ENCODE peak calls at places on chromosomes 2 and 18, in five cellular contexts. P is tibial artery, O is WERI-Rb-1, T is upper lobe of left lung, Y is kidney. B is an unnamed sample.

GRCh38 chr2:55877101-55877500 is 46.5 kb downstream of the EFEMP1 start:
- DNase-seq in P (no peak), O (no peak), Y (no peak), T (no peak), B (peak)

GRCh38 chr2:231017250-231017636 is 20.1 kb upstream of the C2orf72 start:
- DNase-seq in P (no peak), Y (no peak), T (no peak), O (no peak), B (no peak)

GRCh38 chr2:231339318-231339717 is 56.2 kb upstream of the B3GNT7 start:
- DNase-seq in T (no peak), Y (no peak), P (no peak), O (no peak), B (no peak)

GRCh38 chr2:182826051-182826450 is 40.4 kb downstream of the FRZB start:
- DNase-seq in P (no peak), O (no peak), T (no peak), Y (no peak), B (no peak)

GRCh38 chr2:44804406-44805235 is 136.9 kb upstream of the SIX3 start:
- DNase-seq in O (no peak), Y (no peak), P (no peak), T (no peak), B (no peak)

GRCh38 chr2:236168110-236169067 is at the start of gene GBX2:
- DNase-seq in T (peak), P (no peak), Y (no peak), O (peak), B (peak)

GRCh38 chr2:65554765-65555561 is 122.6 kb upstream of the SPRED2 start:
- DNase-seq in Y (no peak), O (no peak), P (peak), T (no peak), B (no peak)

GRCh38 chr2:217330647-217331046 is 470.8 kb upstream of the TNP1 start:
- DNase-seq in P (no peak), Y (no peak), T (no peak), O (no peak), B (no peak)

GRCh38 chr18:63016270-63016669 is 300.9 kb downstream of the PHLPP1 start:
- DNase-seq in O (peak), Y (no peak), T (no peak), P (no peak), B (peak)

GRCh38 chr18:457120-457519 is 43.4 kb downstream of the COLEC12 start:
- DNase-seq in T (no peak), O (peak), P (peak), Y (no peak), B (peak)

GRCh38 chr2:171018522-171018921 is 89.5 kb downstream of the GORASP2 start:
- DNase-seq in O (no peak), P (no peak), Y (no peak), T (no peak), B (no peak)

GRCh38 chr18:34990571-34990970 is 50.6 kb upstream of the MAPRE2 start:
- DNase-seq in T (no peak), P (peak), Y (no peak), O (no peak), B (peak)

GRCh38 chr2:44844651-44845270 is 96.7 kb upstream of the SIX3 start:
- DNase-seq in O (no peak), Y (no peak), T (no peak), P (no peak), B (no peak)

GRCh38 chr18:23069481-23069880 is 65.8 kb upstream of the CABLES1 start:
- DNase-seq in P (no peak), Y (no peak), O (no peak), T (no peak), B (no peak)

GRCh38 chr18:52499646-52500045 is 159.6 kb downstream of the DCC start:
- DNase-seq in P (no peak), O (peak), T (no peak), Y (no peak), B (no peak)

GRCh38 chr2:103435010-103435409 is 673.2 kb downstream of the TMEM182 start:
- DNase-seq in T (no peak), P (no peak), Y (no peak), O (no peak), B (no peak)

GRCh38 chr2:8412586-8412985 is 269.3 kb upstream of the ID2 start:
- DNase-seq in P (peak), Y (no peak), T (no peak), O (no peak), B (no peak)

GRCh38 chr2:209614630-209615369 is 156.8 kb upstream of the UNC80 start:
- DNase-seq in O (peak), T (no peak), Y (no peak), P (no peak), B (peak)

GRCh38 chr2:154338359-154338967 is 360.0 kb upstream of the KCNJ3 start:
- DNase-seq in O (no peak), P (no peak), T (no peak), Y (no peak), B (no peak)

GRCh38 chr2:85886141-85886540 is 2.6 kb downstream of the ST3GAL5 start:
- DNase-seq in O (no peak), P (no peak), T (no peak), Y (peak), B (no peak)

GRCh38 chr2:36912692-36913091 is 53.6 kb downstream of the STRN start:
- DNase-seq in Y (no peak), T (no peak), O (no peak), P (no peak), B (no peak)

GRCh38 chr18:47530695-47531094 is 279.2 kb upstream of the SKOR2 start:
- DNase-seq in O (no peak), Y (no peak), T (no peak), P (no peak), B (no peak)

GRCh38 chr18:55343396-55344073 is 244.5 kb downstream of the TCF4 start:
- DNase-seq in P (no peak), Y (no peak), O (no peak), T (no peak), B (peak)

GRCh38 chr2:48070415-48070814 is 164.1 kb upstream of the FBXO11 start:
- DNase-seq in P (no peak), O (peak), Y (no peak), T (no peak), B (peak)

GRCh38 chr2:96526101-96526591 is 10.4 kb upstream of the ARID5A start:
- DNase-seq in P (no peak), T (no peak), O (no peak), Y (no peak), B (no peak)

GRCh38 chr2:28997847-28998735 is 17.0 kb downstream of the TOGARAM2 start:
- DNase-seq in T (peak), Y (no peak), P (no peak), O (no peak), B (no peak)

GRCh38 chr2:217616936-217617335 is 385.9 kb downstream of the TNS1 start:
- DNase-seq in T (no peak), P (no peak), O (no peak), Y (no peak), B (peak)

GRCh38 chr2:182754231-182754630 is 38.2 kb downstream of the DNAJC10 start:
- DNase-seq in Y (no peak), O (no peak), P (no peak), T (no peak), B (no peak)

GRCh38 chr18:78603584-78603983 is 376.0 kb upstream of the SALL3 start:
- DNase-seq in P (no peak), Y (no peak), T (no peak), O (peak), B (no peak)

GRCh38 chr2:119694994-119695521 is 16.1 kb downstream of the TMEM177 start:
- DNase-seq in Y (no peak), T (no peak), P (no peak), O (no peak), B (peak)

GRCh38 chr2:226330206-226330605 is 469.4 kb downstream of the IRS1 start:
- DNase-seq in T (no peak), Y (no peak), O (no peak), P (no peak), B (no peak)

GRCh38 chr2:151381266-151381665 is 23.9 kb downstream of the TNFAIP6 start:
- DNase-seq in O (no peak), P (no peak), T (no peak), Y (no peak), B (peak)
- H3K27ac ChIP-seq in O (no peak), P (no peak), T (no peak), Y (no peak), B (no peak)

DNA sequence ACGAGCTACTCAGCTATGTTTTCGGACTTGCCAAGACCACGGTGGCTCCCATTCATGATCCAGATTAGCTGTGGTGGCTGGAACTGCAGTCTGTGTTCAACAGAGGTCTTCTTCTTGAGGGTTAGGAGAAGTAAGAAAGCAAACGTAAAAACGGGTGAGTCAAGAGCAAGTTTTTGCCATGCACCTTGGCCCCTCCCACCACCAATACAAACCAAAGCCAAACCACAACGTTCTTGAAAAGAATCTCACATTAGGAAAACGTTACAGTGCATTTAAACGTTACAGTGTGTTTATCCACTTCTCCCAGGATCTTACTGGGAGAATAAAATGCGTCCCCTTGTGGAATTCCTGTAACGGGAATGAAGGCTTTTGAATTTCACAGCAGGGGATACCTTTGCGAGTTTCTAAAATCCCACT is 725 bp downstream of the FBXO48 start:
- DNase-seq in T (no peak), O (peak), P (no peak), Y (no peak), B (peak)
- TF ChIP-seq CTCF in T (no peak), O (no peak), P (peak), Y (no peak), B (peak)

GRCh38 chr2:46171441-46171953 is 125.7 kb upstream of the EPAS1 start:
- DNase-seq in T (no peak), O (no peak), Y (no peak), P (no peak), B (peak)
- H3K27ac ChIP-seq in T (peak), O (no peak), Y (no peak), P (peak), B (no peak)

DNA sequence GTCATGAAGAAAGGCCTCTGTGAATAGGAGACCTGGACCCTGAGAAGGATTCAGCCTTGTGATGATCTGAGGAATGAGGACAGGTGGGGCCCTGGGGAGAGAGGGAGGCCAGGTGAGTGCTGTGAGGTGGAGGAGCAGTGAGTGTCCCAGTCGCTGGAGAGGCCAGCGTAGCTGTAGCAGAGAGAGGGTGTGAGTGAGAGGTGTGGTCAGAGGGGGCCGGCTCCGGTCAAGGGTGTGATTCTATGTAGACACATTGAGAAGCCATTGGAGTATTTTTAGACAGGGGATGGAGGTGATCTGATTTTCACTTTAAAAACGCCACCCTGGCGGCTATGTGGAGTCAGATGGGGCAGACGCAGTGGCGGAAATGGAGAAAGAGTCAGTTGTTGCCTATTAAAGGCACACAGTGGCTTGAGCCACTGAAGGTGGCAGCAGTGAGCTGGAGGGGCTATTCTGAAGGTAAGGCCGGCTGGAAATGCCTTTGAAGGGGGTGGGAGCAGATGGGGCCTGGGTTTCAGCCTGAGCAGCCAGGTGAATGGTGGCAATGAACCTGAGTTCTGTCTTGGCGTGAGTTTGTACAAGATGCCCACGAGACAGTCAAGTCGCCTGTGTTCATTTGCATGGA is 55.6 kb downstream of the GREB1 start:
- DNase-seq in O (peak), T (no peak), P (no peak), Y (peak), B (no peak)
- TF ChIP-seq CTCF in O (peak), T (no peak), P (no peak), Y (no peak), B (no peak)

DNA sequence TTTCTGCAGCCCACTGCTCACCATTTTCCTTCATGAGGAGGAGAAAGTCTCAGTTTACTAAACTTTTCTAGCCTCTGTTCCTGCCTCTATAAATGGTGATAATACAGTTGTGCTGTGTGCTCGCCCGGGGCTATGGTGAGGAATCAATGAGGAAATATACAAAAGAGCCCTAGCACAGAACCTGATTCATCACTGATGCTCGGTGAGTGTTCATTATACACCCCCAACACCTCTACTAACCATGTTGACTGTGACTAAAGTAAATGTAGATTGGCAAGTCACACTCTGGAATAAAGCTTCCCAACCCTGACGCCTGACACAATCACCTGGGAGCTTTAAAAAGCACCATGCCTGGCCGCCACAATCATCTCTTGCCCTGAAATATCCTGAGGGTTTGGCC is 118.8 kb upstream of the CYP1B1 start:
- DNase-seq in T (no peak), O (no peak), P (no peak), Y (no peak), B (no peak)
- H3K27ac ChIP-seq in T (no peak), O (no peak), P (no peak), Y (no peak), B (no peak)

GRCh38 chr2:156156580-156156979 is 175.9 kb downstream of the NR4A2 start:
- DNase-seq in Y (no peak), T (no peak), O (no peak), P (no peak), B (peak)

GRCh38 chr2:156155319-156155718 is 177.2 kb downstream of the NR4A2 start:
- DNase-seq in P (no peak), Y (no peak), T (no peak), O (no peak), B (no peak)

GRCh38 chr2:156157670-156158069 is 174.9 kb downstream of the NR4A2 start:
- DNase-seq in Y (no peak), O (no peak), P (no peak), T (no peak), B (peak)
- TF ChIP-seq CTCF in Y (no peak), O (no peak), P (no peak), T (no peak), B (no peak)

GRCh38 chr18:57210711-57211411 is 64.0 kb downstream of the BOD1L2 start:
- DNase-seq in Y (no peak), O (no peak), P (no peak), T (no peak), B (no peak)

GRCh38 chr18:57211412-57211750 is 64.5 kb downstream of the BOD1L2 start:
- DNase-seq in T (no peak), P (no peak), Y (no peak), O (no peak), B (no peak)

GRCh38 chr18:57210101-57210661 is 63.3 kb downstream of the BOD1L2 start:
- DNase-seq in T (no peak), P (no peak), O (peak), Y (peak), B (peak)

GRCh38 chr18:57208056-57208455 is 61.2 kb downstream of the BOD1L2 start:
- DNase-seq in O (no peak), P (no peak), T (peak), Y (no peak), B (no peak)

DNA sequence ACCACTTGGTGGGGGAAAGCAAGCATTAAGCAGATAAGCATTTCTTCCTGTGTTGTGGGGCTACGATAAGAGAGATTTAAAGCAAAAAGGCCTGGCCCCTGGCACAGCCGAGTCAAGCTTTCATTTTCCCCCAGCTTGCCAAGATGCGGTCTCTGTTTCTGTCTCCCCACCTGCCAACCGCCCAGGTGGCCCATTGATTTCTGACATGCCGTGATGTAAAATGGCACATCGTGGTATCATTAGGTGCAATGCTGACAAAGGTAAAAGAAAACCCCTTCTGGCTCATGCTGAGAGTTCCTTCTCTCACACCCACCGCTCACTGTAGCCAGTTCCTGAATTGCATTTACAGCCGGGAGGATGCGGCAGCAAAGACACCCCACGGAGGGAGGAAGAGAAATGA is 62.8 kb downstream of the BOD1L2 start:
- DNase-seq in Y (no peak), O (no peak), T (no peak), P (no peak), B (no peak)
- H3K27ac ChIP-seq in Y (no peak), O (no peak), T (no peak), P (no peak), B (no peak)

GRCh38 chr2:70340921-70341765 is 39.3 kb upstream of the FAM136A start:
- DNase-seq in T (no peak), Y (no peak), P (no peak), O (peak), B (peak)
- TF ChIP-seq CTCF in T (peak), Y (peak), P (no peak), O (peak), B (peak)

GRCh38 chr2:229296016-229296415 is 24.9 kb upstream of the PID1 start:
- DNase-seq in P (no peak), O (no peak), T (no peak), Y (no peak), B (peak)

GRCh38 chr2:229296561-229296960 is 25.5 kb upstream of the PID1 start:
- DNase-seq in Y (no peak), O (no peak), T (no peak), P (peak), B (peak)

GRCh38 chr2:229300371-229300770 is 29.3 kb upstream of the PID1 start:
- DNase-seq in Y (no peak), T (no peak), P (no peak), O (no peak), B (no peak)

GRCh38 chr2:229300814-229301213 is 29.7 kb upstream of the PID1 start:
- DNase-seq in T (no peak), P (no peak), Y (no peak), O (no peak), B (no peak)

GRCh38 chr2:229297284-229297683 is 26.2 kb upstream of the PID1 start:
- DNase-seq in O (no peak), T (no peak), P (no peak), Y (no peak), B (peak)
- H3K27ac ChIP-seq in O (no peak), T (peak), P (peak), Y (no peak), B (no peak)

GRCh38 chr2:156310773-156311172 is 21.7 kb downstream of the NR4A2 start:
- DNase-seq in T (no peak), O (no peak), Y (no peak), P (no peak), B (no peak)

GRCh38 chr2:156309106-156309505 is 23.4 kb downstream of the NR4A2 start:
- DNase-seq in T (no peak), Y (no peak), P (no peak), O (no peak), B (no peak)

GRCh38 chr2:156309922-156310321 is 22.6 kb downstream of the NR4A2 start:
- DNase-seq in O (no peak), P (no peak), Y (no peak), T (no peak), B (no peak)

GRCh38 chr2:156305121-156305520 is 27.4 kb downstream of the NR4A2 start:
- DNase-seq in Y (no peak), P (no peak), T (no peak), O (no peak), B (no peak)

GRCh38 chr2:156306821-156307220 is 25.7 kb downstream of the NR4A2 start:
- DNase-seq in O (no peak), P (no peak), T (no peak), Y (no peak), B (no peak)
- TF ChIP-seq CTCF in O (no peak), P (no peak), T (no peak), Y (no peak), B (no peak)

B was measured in cardiac muscle cell.